ENCODE peak calls at places on chromosomes 1 and 21, in nine cellular contexts. One of them, this sample, is unnamed.

GRCh38 chr1:14661220-14661619 is 62.7 kb downstream of the KAZN start:
- DNase-seq in GM23338: no peak
- DNase-seq in activated T-helper 1 cell treated with Interleukin-2 at 50 U/mL for 16 hours: no peak
- DNase-seq in fibroblast of the conjunctiva: peak; percentile 28
- DNase-seq in AG10803: peak; percentile 35
- DNase-seq in activated naive CD4-positive, alpha-beta T cell: no peak
- DNase-seq in breast epithelium: no peak
- DNase-seq in stimulated activated CD4-positive, alpha-beta T cell treated with anti-CD3 and anti-CD28 coated beads, Interleukin-12 subunit alpha, Interleukin-12 subunit beta, amount 100 ng/mL, for 4 hours: no peak
- DNase-seq in small intestine: no peak
- DNase-seq in this sample: no peak

GRCh38 chr21:33205476-33205875 is 24.3 kb upstream of the IFNAR2 start:
- DNase-seq in GM23338: no peak
- DNase-seq in activated T-helper 1 cell treated with Interleukin-2 at 50 U/mL for 16 hours: no peak
- DNase-seq in fibroblast of the conjunctiva: no peak
- DNase-seq in AG10803: no peak
- DNase-seq in activated naive CD4-positive, alpha-beta T cell: no peak
- DNase-seq in breast epithelium: no peak
- DNase-seq in stimulated activated CD4-positive, alpha-beta T cell treated with anti-CD3 and anti-CD28 coated beads, Interleukin-12 subunit alpha, Interleukin-12 subunit beta, amount 100 ng/mL, for 4 hours: no peak
- DNase-seq in small intestine: no peak
- DNase-seq in this sample: no peak

GRCh38 chr1:7044471-7044805 is 259.2 kb downstream of the CAMTA1 start:
- DNase-seq in GM23338: peak; percentile 11
- DNase-seq in activated T-helper 1 cell treated with Interleukin-2 at 50 U/mL for 16 hours: no peak
- DNase-seq in fibroblast of the conjunctiva: no peak
- DNase-seq in AG10803: no peak
- DNase-seq in activated naive CD4-positive, alpha-beta T cell: no peak
- DNase-seq in breast epithelium: no peak
- DNase-seq in stimulated activated CD4-positive, alpha-beta T cell treated with anti-CD3 and anti-CD28 coated beads, Interleukin-12 subunit alpha, Interleukin-12 subunit beta, amount 100 ng/mL, for 4 hours: no peak
- DNase-seq in small intestine: no peak
- DNase-seq in this sample: peak; percentile 8

GRCh38 chr21:42293649-42294272 is 21.4 kb downstream of the TFF3 start:
- DNase-seq in GM23338: no peak
- DNase-seq in activated T-helper 1 cell treated with Interleukin-2 at 50 U/mL for 16 hours: no peak
- DNase-seq in fibroblast of the conjunctiva: no peak
- DNase-seq in AG10803: no peak
- DNase-seq in activated naive CD4-positive, alpha-beta T cell: no peak
- DNase-seq in breast epithelium: no peak
- DNase-seq in stimulated activated CD4-positive, alpha-beta T cell treated with anti-CD3 and anti-CD28 coated beads, Interleukin-12 subunit alpha, Interleukin-12 subunit beta, amount 100 ng/mL, for 4 hours: no peak
- DNase-seq in small intestine: no peak
- DNase-seq in this sample: no peak

GRCh38 chr1:198211696-198212095 is 54.9 kb downstream of the NEK7 start:
- DNase-seq in GM23338: no peak
- DNase-seq in activated T-helper 1 cell treated with Interleukin-2 at 50 U/mL for 16 hours: no peak
- DNase-seq in fibroblast of the conjunctiva: no peak
- DNase-seq in AG10803: no peak
- DNase-seq in activated naive CD4-positive, alpha-beta T cell: no peak
- DNase-seq in breast epithelium: no peak
- DNase-seq in stimulated activated CD4-positive, alpha-beta T cell treated with anti-CD3 and anti-CD28 coated beads, Interleukin-12 subunit alpha, Interleukin-12 subunit beta, amount 100 ng/mL, for 4 hours: no peak
- DNase-seq in small intestine: no peak
- DNase-seq in this sample: no peak

GRCh38 chr1:20871419-20871818 is 84.3 kb upstream of the HP1BP3 start:
- DNase-seq in GM23338: no peak
- DNase-seq in activated T-helper 1 cell treated with Interleukin-2 at 50 U/mL for 16 hours: no peak
- DNase-seq in fibroblast of the conjunctiva: no peak
- DNase-seq in AG10803: no peak
- DNase-seq in activated naive CD4-positive, alpha-beta T cell: no peak
- DNase-seq in breast epithelium: no peak
- DNase-seq in stimulated activated CD4-positive, alpha-beta T cell treated with anti-CD3 and anti-CD28 coated beads, Interleukin-12 subunit alpha, Interleukin-12 subunit beta, amount 100 ng/mL, for 4 hours: no peak
- DNase-seq in small intestine: no peak
- DNase-seq in this sample: no peak

GRCh38 chr1:184427722-184428121 is 40.9 kb downstream of the C1orf21 start:
- DNase-seq in GM23338: no peak
- DNase-seq in activated T-helper 1 cell treated with Interleukin-2 at 50 U/mL for 16 hours: no peak
- DNase-seq in fibroblast of the conjunctiva: no peak
- DNase-seq in AG10803: no peak
- DNase-seq in activated naive CD4-positive, alpha-beta T cell: no peak
- DNase-seq in breast epithelium: no peak
- DNase-seq in stimulated activated CD4-positive, alpha-beta T cell treated with anti-CD3 and anti-CD28 coated beads, Interleukin-12 subunit alpha, Interleukin-12 subunit beta, amount 100 ng/mL, for 4 hours: no peak
- DNase-seq in small intestine: no peak
- DNase-seq in this sample: no peak

GRCh38 chr1:184596950-184597651 is 157.6 kb downstream of the EDEM3 start:
- DNase-seq in GM23338: peak; percentile 60
- DNase-seq in activated T-helper 1 cell treated with Interleukin-2 at 50 U/mL for 16 hours: no peak
- DNase-seq in fibroblast of the conjunctiva: no peak
- DNase-seq in AG10803: no peak
- DNase-seq in activated naive CD4-positive, alpha-beta T cell: no peak
- DNase-seq in breast epithelium: no peak
- DNase-seq in stimulated activated CD4-positive, alpha-beta T cell treated with anti-CD3 and anti-CD28 coated beads, Interleukin-12 subunit alpha, Interleukin-12 subunit beta, amount 100 ng/mL, for 4 hours: no peak
- DNase-seq in small intestine: peak; percentile 44
- DNase-seq in this sample: no peak

GRCh38 chr1:208601569-208601968 is 357.4 kb upstream of the PLXNA2 start:
- DNase-seq in GM23338: no peak
- DNase-seq in activated T-helper 1 cell treated with Interleukin-2 at 50 U/mL for 16 hours: no peak
- DNase-seq in fibroblast of the conjunctiva: no peak
- DNase-seq in AG10803: peak; percentile 21
- DNase-seq in activated naive CD4-positive, alpha-beta T cell: no peak
- DNase-seq in breast epithelium: no peak
- DNase-seq in stimulated activated CD4-positive, alpha-beta T cell treated with anti-CD3 and anti-CD28 coated beads, Interleukin-12 subunit alpha, Interleukin-12 subunit beta, amount 100 ng/mL, for 4 hours: no peak
- DNase-seq in small intestine: no peak
- DNase-seq in this sample: peak; percentile 9

GRCh38 chr1:246416261-246416660 is 90.8 kb downstream of the SMYD3 start:
- DNase-seq in GM23338: no peak
- DNase-seq in activated T-helper 1 cell treated with Interleukin-2 at 50 U/mL for 16 hours: no peak
- DNase-seq in fibroblast of the conjunctiva: no peak
- DNase-seq in AG10803: no peak
- DNase-seq in activated naive CD4-positive, alpha-beta T cell: no peak
- DNase-seq in breast epithelium: no peak
- DNase-seq in stimulated activated CD4-positive, alpha-beta T cell treated with anti-CD3 and anti-CD28 coated beads, Interleukin-12 subunit alpha, Interleukin-12 subunit beta, amount 100 ng/mL, for 4 hours: no peak
- DNase-seq in small intestine: no peak
- DNase-seq in this sample: no peak

GRCh38 chr1:156103521-156103947 is 11.0 kb upstream of the LMNA start:
- DNase-seq in GM23338: no peak
- DNase-seq in activated T-helper 1 cell treated with Interleukin-2 at 50 U/mL for 16 hours: no peak
- DNase-seq in fibroblast of the conjunctiva: peak; percentile 84
- DNase-seq in AG10803: peak; percentile 87
- DNase-seq in activated naive CD4-positive, alpha-beta T cell: no peak
- DNase-seq in breast epithelium: no peak
- DNase-seq in stimulated activated CD4-positive, alpha-beta T cell treated with anti-CD3 and anti-CD28 coated beads, Interleukin-12 subunit alpha, Interleukin-12 subunit beta, amount 100 ng/mL, for 4 hours: no peak
- DNase-seq in small intestine: no peak
- DNase-seq in this sample: no peak

GRCh38 chr1:208036177-208036808 is 125.4 kb upstream of the CD34 start:
- DNase-seq in GM23338: peak; percentile 67
- DNase-seq in activated T-helper 1 cell treated with Interleukin-2 at 50 U/mL for 16 hours: no peak
- DNase-seq in fibroblast of the conjunctiva: no peak
- DNase-seq in AG10803: peak; percentile 18
- DNase-seq in activated naive CD4-positive, alpha-beta T cell: no peak
- DNase-seq in breast epithelium: no peak
- DNase-seq in stimulated activated CD4-positive, alpha-beta T cell treated with anti-CD3 and anti-CD28 coated beads, Interleukin-12 subunit alpha, Interleukin-12 subunit beta, amount 100 ng/mL, for 4 hours: no peak
- DNase-seq in small intestine: peak; percentile 86
- DNase-seq in this sample: no peak

GRCh38 chr1:94072840-94073516 is 48.0 kb downstream of the ABCA4 start:
- DNase-seq in GM23338: no peak
- DNase-seq in activated T-helper 1 cell treated with Interleukin-2 at 50 U/mL for 16 hours: no peak
- DNase-seq in fibroblast of the conjunctiva: no peak
- DNase-seq in AG10803: no peak
- DNase-seq in activated naive CD4-positive, alpha-beta T cell: no peak
- DNase-seq in breast epithelium: no peak
- DNase-seq in stimulated activated CD4-positive, alpha-beta T cell treated with anti-CD3 and anti-CD28 coated beads, Interleukin-12 subunit alpha, Interleukin-12 subunit beta, amount 100 ng/mL, for 4 hours: no peak
- DNase-seq in small intestine: no peak
- DNase-seq in this sample: no peak

GRCh38 chr1:53206735-53207379 is 10.2 kb downstream of the CPT2 start:
- DNase-seq in GM23338: no peak
- DNase-seq in activated T-helper 1 cell treated with Interleukin-2 at 50 U/mL for 16 hours: no peak
- DNase-seq in fibroblast of the conjunctiva: no peak
- DNase-seq in AG10803: no peak
- DNase-seq in activated naive CD4-positive, alpha-beta T cell: no peak
- DNase-seq in breast epithelium: no peak
- DNase-seq in stimulated activated CD4-positive, alpha-beta T cell treated with anti-CD3 and anti-CD28 coated beads, Interleukin-12 subunit alpha, Interleukin-12 subunit beta, amount 100 ng/mL, for 4 hours: no peak
- DNase-seq in small intestine: no peak
- DNase-seq in this sample: no peak

GRCh38 chr1:28965271-28965870 is 51.0 kb downstream of the EPB41 start:
- DNase-seq in GM23338: peak; percentile 60
- DNase-seq in activated T-helper 1 cell treated with Interleukin-2 at 50 U/mL for 16 hours: no peak
- DNase-seq in fibroblast of the conjunctiva: no peak
- DNase-seq in AG10803: no peak
- DNase-seq in activated naive CD4-positive, alpha-beta T cell: no peak
- DNase-seq in breast epithelium: no peak
- DNase-seq in stimulated activated CD4-positive, alpha-beta T cell treated with anti-CD3 and anti-CD28 coated beads, Interleukin-12 subunit alpha, Interleukin-12 subunit beta, amount 100 ng/mL, for 4 hours: no peak
- DNase-seq in small intestine: no peak
- DNase-seq in this sample: no peak

GRCh38 chr1:30885580-30886513 is 22.7 kb downstream of the SDC3 start:
- DNase-seq in GM23338: no peak
- DNase-seq in activated T-helper 1 cell treated with Interleukin-2 at 50 U/mL for 16 hours: no peak
- DNase-seq in fibroblast of the conjunctiva: no peak
- DNase-seq in AG10803: no peak
- DNase-seq in activated naive CD4-positive, alpha-beta T cell: no peak
- DNase-seq in breast epithelium: peak; percentile 83
- DNase-seq in stimulated activated CD4-positive, alpha-beta T cell treated with anti-CD3 and anti-CD28 coated beads, Interleukin-12 subunit alpha, Interleukin-12 subunit beta, amount 100 ng/mL, for 4 hours: no peak
- DNase-seq in small intestine: no peak
- DNase-seq in this sample: no peak

GRCh38 chr1:13965770-13966398 is 265.9 kb downstream of the PRDM2 start:
- DNase-seq in GM23338: peak; percentile 88
- DNase-seq in activated T-helper 1 cell treated with Interleukin-2 at 50 U/mL for 16 hours: no peak
- DNase-seq in fibroblast of the conjunctiva: peak; percentile 66
- DNase-seq in AG10803: peak; percentile 57
- DNase-seq in activated naive CD4-positive, alpha-beta T cell: no peak
- DNase-seq in breast epithelium: peak; percentile 41
- DNase-seq in stimulated activated CD4-positive, alpha-beta T cell treated with anti-CD3 and anti-CD28 coated beads, Interleukin-12 subunit alpha, Interleukin-12 subunit beta, amount 100 ng/mL, for 4 hours: no peak
- DNase-seq in small intestine: peak; percentile 56
- DNase-seq in this sample: peak; percentile 61

GRCh38 chr1:232274236-232274855 is 355.6 kb downstream of the SIPA1L2 start:
- DNase-seq in GM23338: peak; percentile 25
- DNase-seq in activated T-helper 1 cell treated with Interleukin-2 at 50 U/mL for 16 hours: no peak
- DNase-seq in fibroblast of the conjunctiva: no peak
- DNase-seq in AG10803: peak; percentile 36
- DNase-seq in activated naive CD4-positive, alpha-beta T cell: no peak
- DNase-seq in breast epithelium: no peak
- DNase-seq in stimulated activated CD4-positive, alpha-beta T cell treated with anti-CD3 and anti-CD28 coated beads, Interleukin-12 subunit alpha, Interleukin-12 subunit beta, amount 100 ng/mL, for 4 hours: no peak
- DNase-seq in small intestine: no peak
- DNase-seq in this sample: no peak

GRCh38 chr1:42977653-42978052 is 19.0 kb upstream of the SLC2A1 start:
- DNase-seq in GM23338: no peak
- DNase-seq in activated T-helper 1 cell treated with Interleukin-2 at 50 U/mL for 16 hours: no peak
- DNase-seq in fibroblast of the conjunctiva: no peak
- DNase-seq in AG10803: no peak
- DNase-seq in activated naive CD4-positive, alpha-beta T cell: no peak
- DNase-seq in breast epithelium: no peak
- DNase-seq in stimulated activated CD4-positive, alpha-beta T cell treated with anti-CD3 and anti-CD28 coated beads, Interleukin-12 subunit alpha, Interleukin-12 subunit beta, amount 100 ng/mL, for 4 hours: no peak
- DNase-seq in small intestine: no peak
- DNase-seq in this sample: no peak

GRCh38 chr1:17675681-17676243 is 79.4 kb upstream of the ACTL8 start:
- DNase-seq in GM23338: no peak
- DNase-seq in activated T-helper 1 cell treated with Interleukin-2 at 50 U/mL for 16 hours: no peak
- DNase-seq in fibroblast of the conjunctiva: no peak
- DNase-seq in AG10803: peak; percentile 10
- DNase-seq in activated naive CD4-positive, alpha-beta T cell: no peak
- DNase-seq in breast epithelium: no peak
- DNase-seq in stimulated activated CD4-positive, alpha-beta T cell treated with anti-CD3 and anti-CD28 coated beads, Interleukin-12 subunit alpha, Interleukin-12 subunit beta, amount 100 ng/mL, for 4 hours: no peak
- DNase-seq in small intestine: no peak
- DNase-seq in this sample: no peak